ENCODE peak calls at places on chromosomes 13 and 19, in ten cellular contexts. S is NCI-H345; M is BJ; J is stimulated activated naive CD8-positive, alpha-beta T cell treated with anti-CD3 and anti-CD28 coated beads, Interleukin-15, Interleukin-2, amounts not matched to agents 100 U/mL and 50 U/mL, for 24 hours; X is tibial nerve; L is esophagus squamous epithelium; R is astrocyte of the spinal cord; V is neural crest cell; F is naive thymus-derived CD8-positive, alpha-beta T cell; H is GM18507. K is an unnamed sample.

GRCh38 chr13:63190219-63190618 is 1774.6 kb upstream of the PCDH20 start:
- DNase-seq in M (no peak), R (peak), V (no peak), J (no peak), F (no peak), L (no peak), H (no peak), S (no peak), X (no peak), K (no peak)

GRCh38 chr13:76764429-76764828 is 121.8 kb downstream of the KCTD12 start:
- DNase-seq in V (no peak), L (no peak), J (no peak), F (no peak), S (no peak), R (peak), H (no peak), X (peak), M (no peak), K (no peak)

GRCh38 chr19:12749938-12750521 is 1.6 kb upstream of the BEST2 start:
- DNase-seq in J (no peak), X (no peak), V (no peak), H (no peak), M (no peak), S (no peak), L (no peak), F (no peak), R (peak), K (peak)

GRCh38 chr19:49802836-49803528 is 10.1 kb downstream of the FUZ start:
- DNase-seq in M (no peak), F (no peak), V (no peak), X (no peak), L (no peak), J (no peak), S (no peak), R (no peak), H (no peak), K (no peak)

GRCh38 chr13:39232999-39233398 is 194.7 kb downstream of the NHLRC3 start:
- DNase-seq in F (no peak), S (no peak), M (no peak), L (no peak), J (no peak), R (no peak), V (no peak), H (no peak), X (no peak), K (no peak)

GRCh38 chr19:16527334-16527935 is 14.8 kb downstream of the CHERP start:
- DNase-seq in M (no peak), R (no peak), X (no peak), L (no peak), F (no peak), H (no peak), J (no peak), V (no peak), S (no peak), K (no peak)

GRCh38 chr13:96011291-96011875 is 41.8 kb downstream of the UGGT2 start:
- DNase-seq in L (no peak), F (no peak), S (no peak), X (no peak), V (no peak), R (no peak), H (no peak), J (no peak), M (no peak), K (no peak)

GRCh38 chr13:24313449-24313848 is 4.1 kb downstream of the C1QTNF9 start:
- DNase-seq in V (no peak), S (no peak), L (no peak), R (no peak), X (no peak), J (no peak), H (no peak), F (no peak), M (no peak), K (no peak)

GRCh38 chr13:91312324-91312723 is 35.2 kb upstream of the MIR17HG start:
- DNase-seq in J (no peak), V (no peak), M (no peak), L (no peak), H (no peak), F (no peak), R (no peak), S (no peak), X (no peak), K (no peak)

GRCh38 chr13:29893438-29893837 is 43.0 kb upstream of the UBL3 start:
- DNase-seq in M (no peak), X (no peak), S (no peak), R (no peak), F (no peak), J (no peak), L (no peak), H (no peak), V (no peak), K (no peak)

K was measured in glutamatergic neuron.